ENCODE peak calls at places on chromosomes 12 and 14, in eight cellular contexts. G is activated CD4-positive, alpha-beta memory T cell treated with anti-CD3 and anti-CD28 coated beads, Interleukin-2, amount 10 ng/mL, durations not matched to agents 7 days and 5 days; P is hepatocyte; D is B cell; Q is NCI-H460; E is pancreas; Y is lung; K is ELF-1. F is an unnamed sample.

GRCh38 chr14:67883717-67884116 is 64.1 kb downstream of the RAD51B start:
- DNase-seq in K (no peak), P (no peak), Q (peak; percentile 16), Y (no peak), E (no peak), D (no peak), G (no peak), F (peak; percentile 30)

GRCh38 chr12:66149702-66150398 is 19.3 kb upstream of the LLPH start:
- DNase-seq in Q (no peak), Y (peak; percentile 35), G (no peak), D (no peak), E (no peak), P (no peak), K (no peak), F (no peak)

GRCh38 chr12:100450726-100451125 is 22.9 kb upstream of the NR1H4 start:
- DNase-seq in D (no peak), E (no peak), G (no peak), Y (no peak), P (no peak), K (no peak), Q (no peak), F (peak; percentile 6)

GRCh38 chr14:102491366-102491765 is 18.2 kb downstream of the ANKRD9 start:
- DNase-seq in Q (no peak), E (no peak), P (no peak), Y (no peak), K (no peak), G (no peak), D (no peak), F (no peak)

GRCh38 chr12:48980953-48981756 is 3.0 kb downstream of the WNT1 start:
- DNase-seq in Q (no peak), E (no peak), Y (no peak), G (peak; percentile 67), K (peak; percentile 27), D (no peak), P (no peak), F (no peak)

GRCh38 chr14:105168496-105168978 is at the start of gene JAG2:
- DNase-seq in Y (peak; percentile 55), E (peak; percentile 64), P (peak; percentile 56), K (no peak), D (no peak), G (peak; percentile 46), Q (peak; percentile 26), F (peak; percentile 61)

GRCh38 chr14:26113930-26114329 is 483.9 kb downstream of the NOVA1 start:
- DNase-seq in E (no peak), P (no peak), D (no peak), G (no peak), Q (no peak), Y (no peak), K (no peak), F (no peak)

GRCh38 chr12:122837306-122838265 is 2.3 kb downstream of the HIP1R start:
- DNase-seq in D (no peak), E (peak; percentile 66), K (peak; percentile 31), P (peak; percentile 65), Y (no peak), Q (peak; percentile 52), G (no peak), F (peak; percentile 94)

GRCh38 chr12:14946856-14947255 is 8.5 kb upstream of the ERP27 start:
- DNase-seq in E (no peak), Y (no peak), Q (no peak), P (no peak), G (no peak), D (no peak), K (no peak), F (peak; percentile 30)

GRCh38 chr12:121144416-121144914 is 11.8 kb downstream of the P2RX7 start:
- DNase-seq in E (no peak), K (no peak), G (no peak), D (no peak), Q (no peak), P (no peak), Y (no peak), F (peak; percentile 38)

GRCh38 chr12:41979574-41979973 is 165.1 kb downstream of the GXYLT1 start:
- DNase-seq in P (no peak), E (no peak), Y (no peak), D (no peak), K (no peak), G (no peak), Q (no peak), F (no peak)

GRCh38 chr14:91714805-91715204 is 17.1 kb downstream of the CATSPERB start:
- DNase-seq in Q (no peak), Y (no peak), G (peak; percentile 51), E (no peak), K (peak; percentile 3), D (no peak), P (no peak), F (no peak)

GRCh38 chr12:6037459-6037858 is 87.0 kb downstream of the VWF start:
- DNase-seq in Y (no peak), Q (no peak), E (no peak), P (no peak), K (no peak), G (no peak), D (no peak), F (no peak)

GRCh38 chr14:55160989-55161388 is 30.4 kb downstream of the DLGAP5 start:
- DNase-seq in E (no peak), Q (peak; percentile 61), G (no peak), Y (no peak), D (no peak), K (no peak), P (peak; percentile 38), F (peak; percentile 43)

GRCh38 chr14:70084226-70084625 is 104.5 kb downstream of the SLC8A3 start:
- DNase-seq in Q (no peak), Y (no peak), P (no peak), G (no peak), D (no peak), E (no peak), K (no peak), F (no peak)

GRCh38 chr12:1792406-1792805 is 28.0 kb upstream of the LRTM2 start:
- DNase-seq in D (no peak), Y (no peak), E (no peak), Q (no peak), G (peak; percentile 14), K (no peak), P (no peak), F (no peak)